ENCODE peak calls at places on chromosome 13, in seven cellular contexts. N, O, W, H, V, J and I are unnamed samples.

GRCh38 chr13:76837811-76838210 is 48.4 kb downstream of the KCTD12 start:
- DNase-seq in N (no peak), O (no peak), W (no peak), H (no peak), V (no peak), J (no peak), I (no peak)

GRCh38 chr13:66264976-66265375 is 965.2 kb downstream of the PCDH9 start:
- DNase-seq in N (no peak), O (no peak), W (no peak), H (no peak), V (no peak), J (no peak), I (no peak)

GRCh38 chr13:65834897-65835296 is 1395.2 kb downstream of the PCDH9 start:
- DNase-seq in N (no peak), O (no peak), W (no peak), H (no peak), V (no peak), J (no peak), I (no peak)

GRCh38 chr13:92590503-92590908 is 636.1 kb upstream of the GPC6 start:
- DNase-seq in N (no peak), O (no peak), W (no peak), H (no peak), V (no peak), J (no peak), I (no peak)

GRCh38 chr13:79458436-79458835 is 22.5 kb upstream of the NDFIP2 start:
- DNase-seq in N (no peak), O (no peak), W (no peak), H (no peak), V (no peak), J (no peak), I (no peak)

GRCh38 chr13:92967923-92968322 is 258.7 kb upstream of the GPC6 start:
- DNase-seq in N (no peak), O (no peak), W (peak), H (no peak), V (no peak), J (no peak), I (no peak)

GRCh38 chr13:60019119-60019993 is 144.4 kb downstream of the DIAPH3 start:
- DNase-seq in N (no peak), O (no peak), W (peak), H (no peak), V (no peak), J (no peak), I (no peak)

GRCh38 chr13:53848546-53848945 is 819.9 kb downstream of the OLFM4 start:
- DNase-seq in N (no peak), O (no peak), W (no peak), H (no peak), V (no peak), J (no peak), I (no peak)

GRCh38 chr13:112079696-112080095 is 12.7 kb downstream of the SOX1 start:
- DNase-seq in N (no peak), O (no peak), W (no peak), H (no peak), V (no peak), J (no peak), I (no peak)

GRCh38 chr13:96632536-96633320 is 361.5 kb downstream of the OXGR1 start:
- DNase-seq in N (no peak), O (no peak), W (no peak), H (no peak), V (no peak), J (no peak), I (no peak)

GRCh38 chr13:25982908-25983307 is 68.9 kb downstream of the SHISA2 start:
- DNase-seq in N (no peak), O (no peak), W (no peak), H (no peak), V (no peak), J (no peak), I (no peak)

GRCh38 chr13:37360556-37360955 is 238.0 kb downstream of the POSTN start:
- DNase-seq in N (no peak), O (no peak), W (no peak), H (no peak), V (no peak), J (no peak), I (no peak)

GRCh38 chr13:77118134-77118533 is 91.2 kb upstream of the FBXL3 start:
- DNase-seq in N (no peak), O (no peak), W (peak), H (no peak), V (no peak), J (no peak), I (no peak)

GRCh38 chr13:31909889-31910551 is 121.6 kb upstream of the FRY start:
- DNase-seq in N (no peak), O (peak), W (peak), H (no peak), V (no peak), J (no peak), I (peak)

GRCh38 chr13:31914843-31915242 is 116.7 kb upstream of the FRY start:
- DNase-seq in N (no peak), O (no peak), W (no peak), H (no peak), V (no peak), J (no peak), I (no peak)

GRCh38 chr13:31910633-31911032 is 120.9 kb upstream of the FRY start:
- DNase-seq in N (no peak), O (no peak), W (no peak), H (no peak), V (no peak), J (no peak), I (no peak)

GRCh38 chr13:31912641-31913401 is 118.8 kb upstream of the FRY start:
- DNase-seq in N (no peak), O (no peak), W (no peak), H (no peak), V (no peak), J (no peak), I (no peak)

DNA sequence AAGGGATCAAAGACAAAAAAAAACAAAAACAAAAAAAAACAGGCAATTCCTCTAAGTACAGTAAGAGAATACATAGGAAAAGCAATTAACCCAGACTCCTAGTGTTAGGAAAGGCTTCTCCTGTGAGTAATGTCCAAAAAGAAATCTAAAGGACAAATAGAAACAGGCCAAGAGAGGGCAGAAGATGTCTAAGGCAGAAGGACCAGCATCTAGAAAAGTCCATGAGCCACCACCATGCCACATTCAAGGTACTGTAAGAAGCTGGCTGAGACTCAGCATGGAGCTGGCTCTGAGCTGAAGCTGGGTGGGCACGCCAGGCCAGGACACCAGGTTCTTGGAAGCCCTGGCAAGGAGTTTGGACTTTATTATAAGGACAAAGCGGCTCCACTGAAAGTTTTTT is 118.1 kb upstream of the FRY start:
- DNase-seq in N (no peak), O (no peak), W (no peak), H (no peak), V (no peak), J (no peak), I (no peak)
- TF ChIP-seq CTCF in N (no peak), O (no peak), W (no peak), H (no peak), V (no peak), J (no peak), I (no peak)

DNA sequence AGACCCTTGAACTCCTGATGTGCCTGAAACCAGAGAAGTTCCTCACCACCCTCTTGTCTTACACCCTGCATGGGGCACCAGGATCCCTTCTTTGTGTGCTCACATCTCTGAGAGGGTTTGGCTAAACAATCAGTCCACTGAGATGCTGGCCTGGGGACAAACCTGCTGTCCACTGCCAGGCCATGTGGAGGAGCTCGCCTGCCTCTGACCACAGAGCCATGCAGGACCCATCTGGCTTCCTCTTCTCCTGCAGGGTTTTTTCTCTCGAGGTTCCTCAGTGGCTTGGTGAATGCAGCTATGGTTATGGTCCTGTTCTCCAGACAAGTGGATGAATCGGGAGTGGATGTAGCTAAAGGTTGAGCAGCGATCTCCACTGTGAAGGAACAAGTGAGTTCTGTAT is 49.1 kb upstream of the MEDAG start:
- DNase-seq in N (no peak), O (no peak), W (no peak), H (no peak), V (no peak), J (no peak), I (no peak)
- H3K27ac ChIP-seq in N (no peak), O (no peak), W (no peak), H (no peak), V (no peak), J (no peak), I (no peak)

DNA sequence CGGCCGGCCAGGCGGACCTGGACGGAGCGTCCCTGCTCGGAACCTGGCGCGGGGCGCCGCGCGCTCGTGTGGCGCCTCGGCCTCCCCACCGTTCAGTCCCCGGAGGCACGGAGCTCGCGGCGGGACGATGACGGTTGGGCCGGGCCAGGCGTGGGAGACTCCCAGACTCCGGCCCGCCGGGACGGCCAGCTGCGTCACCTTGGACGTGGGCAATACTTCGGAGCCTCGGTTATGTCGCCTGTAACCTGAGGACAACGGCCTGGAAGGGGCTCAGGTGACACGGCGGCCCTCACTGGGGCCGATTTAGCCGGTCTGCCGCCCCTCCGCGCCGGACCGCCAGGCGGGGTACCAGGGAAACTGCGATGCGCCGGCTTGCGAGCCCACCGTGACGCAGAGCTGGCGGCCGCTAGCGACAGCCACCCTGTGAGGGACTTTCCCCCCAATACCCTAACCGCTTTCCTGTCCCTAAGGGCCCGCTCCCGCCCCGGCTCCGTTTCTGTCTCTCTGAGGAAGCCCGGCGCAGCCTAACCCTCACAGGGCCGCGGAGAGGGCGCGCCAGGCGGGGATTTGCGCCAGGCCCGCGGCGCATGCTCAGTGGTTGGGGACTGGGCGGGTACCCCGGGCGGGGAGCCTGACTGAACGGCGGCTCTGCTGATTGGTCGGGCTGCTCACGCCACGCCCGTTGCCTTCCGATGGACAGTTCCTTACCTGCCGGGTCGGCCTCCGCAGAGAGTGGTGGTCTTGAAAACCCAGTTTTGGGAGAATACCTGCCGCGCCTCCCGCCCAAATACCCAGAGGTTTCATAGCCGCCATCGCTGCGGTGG is 109.5 kb upstream of the DOCK9 start:
- DNase-seq in N (peak), O (peak), W (peak), H (peak), V (peak), J (peak), I (peak)
- TF ChIP-seq CTCF in N (no peak), O (peak), W (no peak), H (peak), V (peak), J (peak), I (peak)

GRCh38 chr13:20192470-20193141 is at the start of gene GJB2:
- DNase-seq in N (no peak), O (no peak), W (peak), H (no peak), V (no peak), J (peak), I (no peak)

GRCh38 chr13:20193142-20193923 is 595 bp upstream of the GJB2 start:
- DNase-seq in N (no peak), O (no peak), W (peak), H (no peak), V (no peak), J (no peak), I (no peak)

GRCh38 chr13:20191311-20191901 is 1.3 kb downstream of the GJB2 start:
- DNase-seq in N (no peak), O (no peak), W (peak), H (no peak), V (no peak), J (peak), I (no peak)

GRCh38 chr13:20190481-20191310 is 2.0 kb downstream of the GJB2 start:
- DNase-seq in N (no peak), O (no peak), W (no peak), H (no peak), V (no peak), J (no peak), I (no peak)

GRCh38 chr13:20191902-20192469 is 752 bp downstream of the GJB2 start:
- DNase-seq in N (no peak), O (no peak), W (peak), H (no peak), V (no peak), J (peak), I (no peak)
- H3K27ac ChIP-seq in N (peak), O (no peak), W (no peak), H (no peak), V (peak), J (peak), I (no peak)

GRCh38 chr13:51998723-51999471 is 12.4 kb downstream of the ATP7B start:
- DNase-seq in N (no peak), O (no peak), W (peak), H (no peak), V (no peak), J (no peak), I (no peak)

GRCh38 chr13:51996660-51997059 is 14.6 kb downstream of the ATP7B start:
- DNase-seq in N (no peak), O (no peak), W (no peak), H (no peak), V (no peak), J (no peak), I (no peak)

GRCh38 chr13:51997641-51998330 is 13.5 kb downstream of the ATP7B start:
- DNase-seq in N (no peak), O (no peak), W (peak), H (no peak), V (no peak), J (no peak), I (no peak)

GRCh38 chr13:51999525-51999924 is 11.7 kb downstream of the ATP7B start:
- DNase-seq in N (no peak), O (no peak), W (no peak), H (no peak), V (no peak), J (no peak), I (no peak)

GRCh38 chr13:51995677-51996551 is 15.3 kb downstream of the ATP7B start:
- DNase-seq in N (no peak), O (no peak), W (peak), H (no peak), V (no peak), J (peak), I (no peak)
- TF ChIP-seq CTCF in N (no peak), O (no peak), W (no peak), H (no peak), V (no peak), J (no peak), I (no peak)

DNA sequence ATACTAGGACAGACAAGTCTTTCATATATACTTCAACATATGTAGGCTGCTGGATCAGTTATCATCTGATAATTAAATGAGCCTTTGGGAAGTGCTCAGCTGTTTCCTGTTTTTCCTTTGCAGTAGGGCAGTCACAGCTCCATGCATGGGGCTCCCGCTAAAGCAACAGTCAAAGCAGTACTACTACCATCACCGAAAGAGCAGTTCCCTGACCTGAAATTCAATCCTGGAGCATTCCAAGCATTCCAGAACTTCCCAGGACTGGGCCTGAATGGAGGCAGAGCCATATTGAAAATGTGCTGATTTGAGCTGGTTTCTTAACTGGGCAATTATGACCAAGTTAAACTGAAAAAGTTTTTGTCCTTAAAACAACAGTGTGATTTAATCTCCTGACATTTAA is 20.5 kb downstream of the MICU2 start:
- DNase-seq in N (no peak), O (no peak), W (peak), H (no peak), V (no peak), J (no peak), I (no peak)
- H3K27ac ChIP-seq in N (no peak), O (no peak), W (peak), H (no peak), V (no peak), J (no peak), I (no peak)

GRCh38 chr13:22744688-22745452 is 435.9 kb upstream of the SGCG start:
- DNase-seq in N (no peak), O (no peak), W (no peak), H (no peak), V (no peak), J (no peak), I (no peak)

GRCh38 chr13:22736768-22737092 is 444.0 kb upstream of the SGCG start:
- DNase-seq in N (no peak), O (no peak), W (no peak), H (no peak), V (no peak), J (no peak), I (no peak)

GRCh38 chr13:22738357-22738756 is 442.4 kb upstream of the SGCG start:
- DNase-seq in N (no peak), O (no peak), W (no peak), H (no peak), V (no peak), J (no peak), I (no peak)

GRCh38 chr13:22736084-22736767 is 444.6 kb upstream of the SGCG start:
- DNase-seq in N (no peak), O (no peak), W (no peak), H (no peak), V (no peak), J (no peak), I (no peak)

DNA sequence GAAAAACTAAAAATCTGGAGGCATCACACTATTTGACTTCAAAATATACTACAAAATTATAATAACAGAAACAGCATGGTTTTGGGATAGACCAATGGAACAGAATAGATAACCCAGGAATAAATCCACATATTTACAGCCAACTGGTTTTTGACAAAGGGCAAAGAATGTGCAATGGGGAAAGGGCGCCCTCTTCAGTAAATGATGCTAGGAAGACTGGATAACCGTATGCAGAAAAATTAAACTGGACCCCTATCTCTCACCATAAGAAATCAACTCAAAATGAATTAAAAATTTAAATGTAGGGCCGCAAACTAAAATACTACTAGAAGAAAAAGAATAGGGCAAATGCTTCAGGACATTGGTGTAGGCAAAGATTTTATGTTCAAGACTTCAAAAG is 440.5 kb upstream of the SGCG start:
- DNase-seq in N (no peak), O (no peak), W (peak), H (no peak), V (no peak), J (no peak), I (no peak)
- TF ChIP-seq CTCF in N (no peak), O (no peak), W (peak), H (no peak), V (no peak), J (peak), I (no peak)

GRCh38 chr13:50365683-50366391 is 350.6 kb downstream of the KCNRG start:
- DNase-seq in N (no peak), O (no peak), W (no peak), H (no peak), V (no peak), J (no peak), I (peak)
- H3K27ac ChIP-seq in N (no peak), O (no peak), W (no peak), H (peak), V (no peak), J (peak), I (peak)

GRCh38 chr13:23159205-23159586 is 21.6 kb upstream of the SGCG start:
- DNase-seq in N (no peak), O (no peak), W (peak), H (no peak), V (no peak), J (no peak), I (no peak)
- TF ChIP-seq CTCF in N (no peak), O (no peak), W (peak), H (no peak), V (peak), J (no peak), I (no peak)

GRCh38 chr13:110317496-110318195 is 10.6 kb downstream of the COL4A2 start:
- DNase-seq in N (no peak), O (no peak), W (no peak), H (no peak), V (no peak), J (no peak), I (no peak)
- H3K27ac ChIP-seq in N (no peak), O (no peak), W (peak), H (peak), V (no peak), J (no peak), I (no peak)